ENCODE peak calls at places on chromosomes 2 and 18, in nine cellular contexts. One of them, this sample, is unnamed. For H3K4me1, the result is how much of the 10 kb centered on the place peaks cover.

GRCh38 chr18:23704806-23705205 is 15.6 kb downstream of the LAMA3 start:
- DNase-seq in heart right ventricle: no peak
- DNase-seq in PC-3: no peak
- DNase-seq in neural progenitor cell: no peak
- DNase-seq in mesenchymal stem cell: no peak
- DNase-seq in CD8-positive, alpha-beta T cell: no peak
- DNase-seq in lower lobe of right lung: no peak
- DNase-seq in SK-N-SH: no peak
- DNase-seq in ovary: no peak
- DNase-seq in this sample: no peak

GRCh38 chr2:211931314-211931713 is 607.3 kb downstream of the ERBB4 start:
- DNase-seq in heart right ventricle: no peak
- DNase-seq in PC-3: no peak
- DNase-seq in neural progenitor cell: no peak
- DNase-seq in mesenchymal stem cell: no peak
- DNase-seq in CD8-positive, alpha-beta T cell: no peak
- DNase-seq in lower lobe of right lung: no peak
- DNase-seq in SK-N-SH: no peak
- DNase-seq in ovary: no peak
- DNase-seq in this sample: no peak

GRCh38 chr2:197615033-197615652 is 60.2 kb downstream of the RFTN2 start:
- DNase-seq in heart right ventricle: no peak
- DNase-seq in PC-3: peak
- DNase-seq in neural progenitor cell: no peak
- DNase-seq in mesenchymal stem cell: no peak
- DNase-seq in CD8-positive, alpha-beta T cell: no peak
- DNase-seq in lower lobe of right lung: no peak
- DNase-seq in SK-N-SH: no peak
- DNase-seq in ovary: no peak
- DNase-seq in this sample: no peak

GRCh38 chr2:70085711-70086277 is 1.5 kb upstream of the PCBP1 start:
- DNase-seq in heart right ventricle: no peak
- DNase-seq in PC-3: no peak
- DNase-seq in neural progenitor cell: no peak
- DNase-seq in mesenchymal stem cell: no peak
- DNase-seq in CD8-positive, alpha-beta T cell: no peak
- DNase-seq in lower lobe of right lung: no peak
- DNase-seq in SK-N-SH: no peak
- DNase-seq in ovary: no peak
- DNase-seq in this sample: peak

GRCh38 chr2:62042944-62043343 is 137.5 kb downstream of the COMMD1 start:
- DNase-seq in heart right ventricle: no peak
- DNase-seq in PC-3: peak
- DNase-seq in neural progenitor cell: no peak
- DNase-seq in mesenchymal stem cell: no peak
- DNase-seq in CD8-positive, alpha-beta T cell: no peak
- DNase-seq in lower lobe of right lung: no peak
- DNase-seq in SK-N-SH: no peak
- DNase-seq in ovary: no peak
- DNase-seq in this sample: peak

GRCh38 chr2:88329815-88330603 is 122.5 kb downstream of the FOXI3 start:
- DNase-seq in heart right ventricle: no peak
- DNase-seq in PC-3: peak
- DNase-seq in neural progenitor cell: peak
- DNase-seq in mesenchymal stem cell: no peak
- DNase-seq in CD8-positive, alpha-beta T cell: no peak
- DNase-seq in lower lobe of right lung: no peak
- DNase-seq in SK-N-SH: no peak
- DNase-seq in ovary: no peak
- DNase-seq in this sample: peak

GRCh38 chr18:55856191-55856590 is 268.2 kb upstream of the TCF4 start:
- DNase-seq in heart right ventricle: no peak
- DNase-seq in PC-3: peak
- DNase-seq in neural progenitor cell: no peak
- DNase-seq in mesenchymal stem cell: peak
- DNase-seq in CD8-positive, alpha-beta T cell: no peak
- DNase-seq in lower lobe of right lung: no peak
- DNase-seq in SK-N-SH: no peak
- DNase-seq in ovary: no peak
- DNase-seq in this sample: peak

GRCh38 chr18:62420151-62420512 is 95.0 kb downstream of the TNFRSF11A start:
- DNase-seq in heart right ventricle: no peak
- DNase-seq in PC-3: peak
- DNase-seq in neural progenitor cell: no peak
- DNase-seq in mesenchymal stem cell: peak
- DNase-seq in CD8-positive, alpha-beta T cell: no peak
- DNase-seq in lower lobe of right lung: no peak
- DNase-seq in SK-N-SH: no peak
- DNase-seq in ovary: no peak
- DNase-seq in this sample: peak

GRCh38 chr2:163647300-163647699 is 88.5 kb downstream of the FIGN start:
- DNase-seq in heart right ventricle: no peak
- DNase-seq in PC-3: no peak
- DNase-seq in neural progenitor cell: no peak
- DNase-seq in mesenchymal stem cell: no peak
- DNase-seq in CD8-positive, alpha-beta T cell: no peak
- DNase-seq in lower lobe of right lung: no peak
- DNase-seq in SK-N-SH: no peak
- DNase-seq in ovary: no peak
- DNase-seq in this sample: no peak

GRCh38 chr2:190838492-190838910 is 42.1 kb upstream of the GLS start:
- DNase-seq in heart right ventricle: no peak
- DNase-seq in PC-3: peak
- DNase-seq in neural progenitor cell: no peak
- DNase-seq in mesenchymal stem cell: peak
- DNase-seq in CD8-positive, alpha-beta T cell: no peak
- DNase-seq in lower lobe of right lung: no peak
- DNase-seq in SK-N-SH: no peak
- DNase-seq in ovary: no peak
- DNase-seq in this sample: peak

GRCh38 chr2:237354930-237355329 is 59.0 kb downstream of the COL6A3 start:
- DNase-seq in heart right ventricle: peak
- DNase-seq in PC-3: no peak
- DNase-seq in neural progenitor cell: no peak
- DNase-seq in mesenchymal stem cell: no peak
- DNase-seq in CD8-positive, alpha-beta T cell: no peak
- DNase-seq in lower lobe of right lung: no peak
- DNase-seq in SK-N-SH: no peak
- DNase-seq in ovary: no peak
- DNase-seq in this sample: peak

DNA sequence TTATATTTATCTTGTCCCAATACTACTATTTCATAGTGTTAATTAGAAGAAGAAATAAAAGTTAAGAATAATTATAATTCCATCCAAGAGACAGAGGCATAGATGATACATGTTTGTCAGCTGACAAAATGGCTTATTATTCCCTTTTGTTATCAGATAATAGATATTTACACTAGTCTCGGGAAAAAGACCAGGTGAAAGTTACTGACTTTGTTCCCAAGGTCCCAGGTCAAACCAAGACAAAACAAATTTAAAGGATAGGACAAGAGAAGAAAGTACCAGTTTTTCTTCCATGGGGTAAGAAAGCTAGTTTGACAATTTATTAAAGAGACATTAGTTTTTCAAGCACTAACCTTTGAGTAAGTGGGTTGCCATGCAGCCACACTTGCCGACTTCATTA is 73.2 kb downstream of the TTN start:
- DNase-seq in heart right ventricle: no peak
- DNase-seq in PC-3: no peak
- DNase-seq in neural progenitor cell: no peak
- DNase-seq in mesenchymal stem cell: no peak
- DNase-seq in CD8-positive, alpha-beta T cell: no peak
- DNase-seq in lower lobe of right lung: no peak
- DNase-seq in SK-N-SH: no peak
- DNase-seq in ovary: no peak
- DNase-seq in this sample: no peak
- H3K4me1 ChIP-seq in heart right ventricle: under half
- H3K4me1 ChIP-seq in PC-3: under half
- H3K4me1 ChIP-seq in neural progenitor cell: under half
- H3K4me1 ChIP-seq in mesenchymal stem cell: under half
- H3K4me1 ChIP-seq in CD8-positive, alpha-beta T cell: under half
- H3K4me1 ChIP-seq in lower lobe of right lung: under half
- H3K4me1 ChIP-seq in SK-N-SH: under half
- H3K4me1 ChIP-seq in ovary: under half
- H3K4me1 ChIP-seq in this sample: under half

GRCh38 chr2:38551171-38551570 is 51.6 kb downstream of the HNRNPLL start:
- DNase-seq in heart right ventricle: no peak
- DNase-seq in PC-3: no peak
- DNase-seq in neural progenitor cell: no peak
- DNase-seq in mesenchymal stem cell: no peak
- DNase-seq in CD8-positive, alpha-beta T cell: no peak
- DNase-seq in lower lobe of right lung: no peak
- DNase-seq in SK-N-SH: no peak
- DNase-seq in ovary: no peak
- DNase-seq in this sample: no peak

GRCh38 chr2:38549066-38549465 is 53.7 kb downstream of the HNRNPLL start:
- DNase-seq in heart right ventricle: no peak
- DNase-seq in PC-3: no peak
- DNase-seq in neural progenitor cell: no peak
- DNase-seq in mesenchymal stem cell: no peak
- DNase-seq in CD8-positive, alpha-beta T cell: no peak
- DNase-seq in lower lobe of right lung: no peak
- DNase-seq in SK-N-SH: no peak
- DNase-seq in ovary: no peak
- DNase-seq in this sample: no peak

GRCh38 chr2:38547791-38548190 is 54.9 kb downstream of the HNRNPLL start:
- DNase-seq in heart right ventricle: no peak
- DNase-seq in PC-3: no peak
- DNase-seq in neural progenitor cell: no peak
- DNase-seq in mesenchymal stem cell: no peak
- DNase-seq in CD8-positive, alpha-beta T cell: no peak
- DNase-seq in lower lobe of right lung: no peak
- DNase-seq in SK-N-SH: no peak
- DNase-seq in ovary: no peak
- DNase-seq in this sample: no peak

GRCh38 chr2:38551746-38552145 is 51.0 kb downstream of the HNRNPLL start:
- DNase-seq in heart right ventricle: no peak
- DNase-seq in PC-3: no peak
- DNase-seq in neural progenitor cell: no peak
- DNase-seq in mesenchymal stem cell: no peak
- DNase-seq in CD8-positive, alpha-beta T cell: no peak
- DNase-seq in lower lobe of right lung: no peak
- DNase-seq in SK-N-SH: no peak
- DNase-seq in ovary: no peak
- DNase-seq in this sample: no peak

DNA sequence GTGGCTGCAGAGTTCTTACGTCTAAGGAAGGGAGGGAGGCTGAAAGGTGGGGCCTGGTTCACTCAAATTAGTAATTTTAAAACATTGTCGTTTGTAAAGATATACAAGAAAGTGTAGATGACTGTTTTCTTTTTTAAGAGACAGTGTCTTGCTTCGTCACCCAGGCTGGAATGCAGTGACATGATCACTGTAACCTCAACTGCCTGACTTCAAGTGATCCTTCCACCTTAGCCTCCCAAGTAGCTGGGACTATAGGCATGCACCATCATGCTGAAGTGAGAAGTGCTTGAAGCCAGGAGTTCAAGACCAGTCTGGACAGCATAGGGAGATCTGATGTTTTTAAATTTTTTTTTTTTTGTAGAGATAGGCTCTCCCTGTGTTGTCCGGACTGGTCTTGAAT is 52.9 kb downstream of the HNRNPLL start:
- DNase-seq in heart right ventricle: no peak
- DNase-seq in PC-3: no peak
- DNase-seq in neural progenitor cell: no peak
- DNase-seq in mesenchymal stem cell: no peak
- DNase-seq in CD8-positive, alpha-beta T cell: no peak
- DNase-seq in lower lobe of right lung: no peak
- DNase-seq in SK-N-SH: no peak
- DNase-seq in ovary: no peak
- DNase-seq in this sample: no peak
- H3K4me1 ChIP-seq in heart right ventricle: under half
- H3K4me1 ChIP-seq in PC-3: under half
- H3K4me1 ChIP-seq in neural progenitor cell: under half
- H3K4me1 ChIP-seq in mesenchymal stem cell: under half
- H3K4me1 ChIP-seq in CD8-positive, alpha-beta T cell: under half
- H3K4me1 ChIP-seq in lower lobe of right lung: under half
- H3K4me1 ChIP-seq in SK-N-SH: under half
- H3K4me1 ChIP-seq in ovary: under half
- H3K4me1 ChIP-seq in this sample: under half

GRCh38 chr2:36559221-36559942 is 38.6 kb downstream of the FEZ2 start:
- DNase-seq in heart right ventricle: no peak
- DNase-seq in PC-3: no peak
- DNase-seq in neural progenitor cell: no peak
- DNase-seq in mesenchymal stem cell: no peak
- DNase-seq in CD8-positive, alpha-beta T cell: no peak
- DNase-seq in lower lobe of right lung: no peak
- DNase-seq in SK-N-SH: no peak
- DNase-seq in ovary: no peak
- DNase-seq in this sample: no peak

GRCh38 chr2:36554531-36554930 is 43.4 kb downstream of the FEZ2 start:
- DNase-seq in heart right ventricle: no peak
- DNase-seq in PC-3: no peak
- DNase-seq in neural progenitor cell: no peak
- DNase-seq in mesenchymal stem cell: no peak
- DNase-seq in CD8-positive, alpha-beta T cell: no peak
- DNase-seq in lower lobe of right lung: no peak
- DNase-seq in SK-N-SH: no peak
- DNase-seq in ovary: no peak
- DNase-seq in this sample: no peak

GRCh38 chr2:36553690-36554089 is 44.3 kb downstream of the FEZ2 start:
- DNase-seq in heart right ventricle: no peak
- DNase-seq in PC-3: no peak
- DNase-seq in neural progenitor cell: no peak
- DNase-seq in mesenchymal stem cell: no peak
- DNase-seq in CD8-positive, alpha-beta T cell: no peak
- DNase-seq in lower lobe of right lung: no peak
- DNase-seq in SK-N-SH: no peak
- DNase-seq in ovary: no peak
- DNase-seq in this sample: no peak

GRCh38 chr2:36556847-36557246 is 41.1 kb downstream of the FEZ2 start:
- DNase-seq in heart right ventricle: no peak
- DNase-seq in PC-3: peak
- DNase-seq in neural progenitor cell: no peak
- DNase-seq in mesenchymal stem cell: no peak
- DNase-seq in CD8-positive, alpha-beta T cell: no peak
- DNase-seq in lower lobe of right lung: no peak
- DNase-seq in SK-N-SH: no peak
- DNase-seq in ovary: no peak
- DNase-seq in this sample: peak

DNA sequence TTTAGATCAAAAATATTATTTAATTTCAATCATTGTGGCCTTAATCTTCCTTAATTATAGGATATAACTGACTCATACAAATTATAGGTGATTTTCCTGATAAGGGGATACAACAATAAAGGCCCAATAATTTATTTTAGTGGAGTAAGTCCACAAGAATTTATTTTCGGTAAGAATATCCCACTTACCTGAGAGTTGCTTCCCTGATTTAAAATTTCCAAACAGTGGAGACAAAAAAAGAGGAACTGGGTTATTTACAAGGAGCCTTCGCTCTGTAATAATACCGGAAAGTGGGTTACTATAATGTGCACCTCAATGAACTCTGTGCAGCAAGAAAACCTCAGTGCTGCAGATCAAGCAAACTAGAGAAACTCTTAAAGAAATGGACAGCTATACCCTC is 42.2 kb downstream of the FEZ2 start:
- DNase-seq in heart right ventricle: no peak
- DNase-seq in PC-3: no peak
- DNase-seq in neural progenitor cell: no peak
- DNase-seq in mesenchymal stem cell: no peak
- DNase-seq in CD8-positive, alpha-beta T cell: no peak
- DNase-seq in lower lobe of right lung: no peak
- DNase-seq in SK-N-SH: no peak
- DNase-seq in ovary: no peak
- DNase-seq in this sample: no peak
- H3K4me1 ChIP-seq in heart right ventricle: under half
- H3K4me1 ChIP-seq in PC-3: under half
- H3K4me1 ChIP-seq in neural progenitor cell: under half
- H3K4me1 ChIP-seq in mesenchymal stem cell: under half
- H3K4me1 ChIP-seq in CD8-positive, alpha-beta T cell: under half
- H3K4me1 ChIP-seq in lower lobe of right lung: under half
- H3K4me1 ChIP-seq in SK-N-SH: half or more
- H3K4me1 ChIP-seq in ovary: under half
- H3K4me1 ChIP-seq in this sample: half or more

GRCh38 chr2:105750735-105751134 is 6.0 kb downstream of the NCK2 start:
- DNase-seq in heart right ventricle: no peak
- DNase-seq in PC-3: no peak
- DNase-seq in neural progenitor cell: no peak
- DNase-seq in mesenchymal stem cell: no peak
- DNase-seq in CD8-positive, alpha-beta T cell: no peak
- DNase-seq in lower lobe of right lung: no peak
- DNase-seq in SK-N-SH: no peak
- DNase-seq in ovary: no peak
- DNase-seq in this sample: no peak
- H3K4me1 ChIP-seq in heart right ventricle: under half
- H3K4me1 ChIP-seq in PC-3: under half
- H3K4me1 ChIP-seq in neural progenitor cell: under half
- H3K4me1 ChIP-seq in mesenchymal stem cell: under half
- H3K4me1 ChIP-seq in CD8-positive, alpha-beta T cell: half or more
- H3K4me1 ChIP-seq in lower lobe of right lung: half or more
- H3K4me1 ChIP-seq in SK-N-SH: under half
- H3K4me1 ChIP-seq in ovary: under half
- H3K4me1 ChIP-seq in this sample: under half

This sample was measured in GM23248.